ENCODE peak calls at places on chromosome 14, in ten cellular contexts. S is CD8-positive, alpha-beta memory T cell; Q is heart right ventricle; P is cardiac muscle cell; B is tibial artery; M is stomach; H is RWPE2; V is uterus; Z is hepatocyte; O is GM23248. F is an unnamed sample.

GRCh38 chr14:75232597-75232996 is 46.0 kb upstream of the FOS start:
- DNase-seq in S (peak; percentile 35), Q (no peak), P (no peak), B (no peak), M (no peak), H (no peak), V (no peak), Z (no peak), O (no peak), F (no peak)

GRCh38 chr14:21723431-21724045 is 49.9 kb upstream of the OR4E1 start:
- DNase-seq in S (peak; percentile 25), Q (no peak), P (peak; percentile 25), B (no peak), M (no peak), H (peak; percentile 54), V (no peak), Z (peak; percentile 34), O (peak; percentile 4), F (no peak)

GRCh38 chr14:65170768-65171251 is 68.5 kb upstream of the MAX start:
- DNase-seq in S (peak; percentile 6), Q (no peak), P (peak; percentile 88), B (no peak), M (no peak), H (no peak), V (no peak), Z (peak; percentile 84), O (peak; percentile 91), F (no peak)

GRCh38 chr14:61148742-61149350 is 132.3 kb downstream of the TMEM30B start:
- DNase-seq in S (no peak), Q (no peak), P (no peak), B (no peak), M (no peak), H (no peak), V (no peak), Z (no peak), O (no peak), F (no peak)

GRCh38 chr14:102928412-102929348 is 6.2 kb downstream of the AMN start:
- DNase-seq in S (peak; percentile 71), Q (peak; percentile 63), P (peak; percentile 73), B (no peak), M (peak; percentile 87), H (peak; percentile 72), V (peak; percentile 36), Z (peak; percentile 93), O (peak; percentile 55), F (peak; percentile 90)

GRCh38 chr14:77889971-77890442 is 90.1 kb downstream of the ADCK1 start:
- DNase-seq in S (no peak), Q (no peak), P (peak; percentile 93), B (no peak), M (no peak), H (no peak), V (no peak), Z (no peak), O (peak; percentile 88), F (no peak)

GRCh38 chr14:34436118-34436905 is 25.7 kb downstream of the SPTSSA start:
- DNase-seq in S (no peak), Q (no peak), P (peak; percentile 66), B (no peak), M (no peak), H (no peak), V (no peak), Z (peak; percentile 34), O (peak; percentile 72), F (no peak)

GRCh38 chr14:72583316-72584272 is 310.3 kb downstream of the DPF3 start:
- DNase-seq in S (no peak), Q (no peak), P (no peak), B (no peak), M (no peak), H (no peak), V (no peak), Z (no peak), O (no peak), F (no peak)

GRCh38 chr14:21825147-21825743 is 151.6 kb upstream of the OR4E1 start:
- DNase-seq in S (no peak), Q (no peak), P (peak; percentile 21), B (no peak), M (no peak), H (no peak), V (no peak), Z (peak; percentile 30), O (peak; percentile 8), F (no peak)

GRCh38 chr14:52547526-52547925 is 4.8 kb downstream of the TXNDC16 start:
- DNase-seq in S (no peak), Q (no peak), P (no peak), B (no peak), M (no peak), H (no peak), V (no peak), Z (no peak), O (no peak), F (no peak)

GRCh38 chr14:23828001-23828400 is 125.6 kb upstream of the DHRS4 start:
- DNase-seq in S (no peak), Q (no peak), P (no peak), B (no peak), M (no peak), H (no peak), V (no peak), Z (no peak), O (no peak), F (no peak)

GRCh38 chr14:71348817-71349216 is 441.6 kb downstream of the PCNX1 start:
- DNase-seq in S (no peak), Q (no peak), P (no peak), B (no peak), M (no peak), H (no peak), V (no peak), Z (no peak), O (no peak), F (no peak)

GRCh38 chr14:30550335-30550734 is 8.6 kb upstream of the G2E3 start:
- DNase-seq in S (no peak), Q (no peak), P (peak; percentile 20), B (no peak), M (no peak), H (no peak), V (no peak), Z (no peak), O (peak; percentile 47), F (no peak)

GRCh38 chr14:101209594-101209993 is 306.1 kb upstream of the RTL1 start:
- DNase-seq in S (no peak), Q (no peak), P (no peak), B (no peak), M (no peak), H (no peak), V (no peak), Z (no peak), O (no peak), F (no peak)

GRCh38 chr14:50447491-50447890 is 50.8 kb upstream of the CDKL1 start:
- DNase-seq in S (no peak), Q (no peak), P (peak; percentile 20), B (no peak), M (no peak), H (no peak), V (no peak), Z (no peak), O (peak; percentile 30), F (no peak)
- H3K36me3 ChIP-seq in S (peaks cover 9% of the 10 kb centered on the region), Q (peaks cover 97% of the 10 kb centered on the region), P (peaks cover 59% of the 10 kb centered on the region), B (peaks cover 77% of the 10 kb centered on the region), M (peaks cover 18% of the 10 kb centered on the region), H (peaks cover 95% of the 10 kb centered on the region), V (no peaks in the 10 kb centered on the region), Z (no peaks in the 10 kb centered on the region), O (peaks cover 75% of the 10 kb centered on the region), F (peaks cover 6% of the 10 kb centered on the region)

DNA sequence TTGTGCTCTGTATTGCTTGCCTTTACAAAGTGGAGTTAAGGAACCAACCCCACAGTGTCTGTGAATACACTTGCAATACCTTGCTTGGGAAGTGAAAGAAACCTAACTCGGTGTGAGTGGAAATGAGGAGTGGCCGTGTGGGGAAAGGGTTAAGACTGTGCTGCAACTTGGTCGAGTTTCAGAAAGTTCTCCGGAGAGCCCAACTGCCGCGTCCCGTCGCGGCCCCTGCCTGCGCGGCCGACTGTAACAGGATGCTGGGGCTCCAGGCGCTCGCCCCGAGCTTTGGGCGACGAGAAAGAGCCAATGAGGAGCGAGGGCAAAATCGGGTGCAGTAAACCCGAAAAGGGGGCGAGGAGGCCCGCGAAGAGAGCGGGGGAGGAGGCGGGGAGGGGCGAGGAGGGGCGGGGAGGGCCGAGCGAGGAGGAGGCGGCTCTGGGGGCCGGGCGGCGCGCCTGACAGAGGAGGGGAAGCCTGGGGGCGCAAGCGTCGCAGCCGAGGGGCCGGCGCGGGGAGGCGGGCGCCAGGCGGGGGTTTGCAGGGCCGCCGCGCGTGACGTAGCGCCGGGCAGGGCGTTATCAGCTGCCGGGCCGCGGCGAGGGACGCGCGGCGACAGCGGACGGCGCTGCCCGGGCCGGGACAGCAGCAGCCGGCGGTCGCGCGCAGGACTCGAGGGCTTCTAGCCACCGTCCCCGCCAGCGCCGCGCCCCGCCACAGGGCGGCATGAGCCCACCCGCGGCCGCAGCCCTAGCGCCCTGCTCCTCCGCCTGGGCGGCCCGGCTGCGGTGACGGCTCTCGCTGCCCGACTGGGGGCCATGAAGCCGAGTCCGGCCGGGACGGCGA is at the start of gene DACT1:
- DNase-seq in S (no peak), Q (peak; percentile 77), P (peak; percentile 86), B (peak; percentile 81), M (peak; percentile 44), H (no peak), V (peak; percentile 72), Z (peak; percentile 92), O (peak; percentile 86), F (peak; percentile 38)
- H3K27ac ChIP-seq in S (no peak within 1 kb of the TSS), Q (peak within 1 kb of the TSS; percentile 71), P (peak within 1 kb of the TSS; percentile 98), B (peak within 1 kb of the TSS; percentile 91), M (peak within 1 kb of the TSS; percentile 72), H (peak within 1 kb of the TSS; percentile 24), V (peak within 1 kb of the TSS; percentile 86), Z (peak within 1 kb of the TSS; percentile 76), O (peak within 1 kb of the TSS; percentile 88), F (peak within 1 kb of the TSS; percentile 78)

GRCh38 chr14:68686212-68686478 is 106.7 kb downstream of the ZFP36L1 start:
- DNase-seq in S (no peak), Q (no peak), P (no peak), B (no peak), M (no peak), H (no peak), V (no peak), Z (no peak), O (no peak), F (no peak)
- H3K4me1 ChIP-seq in S (peaks cover 51% of the 10 kb centered on the region), Q (peaks cover 47% of the 10 kb centered on the region), P (peaks cover 44% of the 10 kb centered on the region), B (peaks cover 40% of the 10 kb centered on the region), M (peaks cover 38% of the 10 kb centered on the region), H (peaks cover 62% of the 10 kb centered on the region), V (no peaks in the 10 kb centered on the region), Z (peaks cover 51% of the 10 kb centered on the region), O (peaks cover 82% of the 10 kb centered on the region), F (peaks cover 28% of the 10 kb centered on the region)

DNA sequence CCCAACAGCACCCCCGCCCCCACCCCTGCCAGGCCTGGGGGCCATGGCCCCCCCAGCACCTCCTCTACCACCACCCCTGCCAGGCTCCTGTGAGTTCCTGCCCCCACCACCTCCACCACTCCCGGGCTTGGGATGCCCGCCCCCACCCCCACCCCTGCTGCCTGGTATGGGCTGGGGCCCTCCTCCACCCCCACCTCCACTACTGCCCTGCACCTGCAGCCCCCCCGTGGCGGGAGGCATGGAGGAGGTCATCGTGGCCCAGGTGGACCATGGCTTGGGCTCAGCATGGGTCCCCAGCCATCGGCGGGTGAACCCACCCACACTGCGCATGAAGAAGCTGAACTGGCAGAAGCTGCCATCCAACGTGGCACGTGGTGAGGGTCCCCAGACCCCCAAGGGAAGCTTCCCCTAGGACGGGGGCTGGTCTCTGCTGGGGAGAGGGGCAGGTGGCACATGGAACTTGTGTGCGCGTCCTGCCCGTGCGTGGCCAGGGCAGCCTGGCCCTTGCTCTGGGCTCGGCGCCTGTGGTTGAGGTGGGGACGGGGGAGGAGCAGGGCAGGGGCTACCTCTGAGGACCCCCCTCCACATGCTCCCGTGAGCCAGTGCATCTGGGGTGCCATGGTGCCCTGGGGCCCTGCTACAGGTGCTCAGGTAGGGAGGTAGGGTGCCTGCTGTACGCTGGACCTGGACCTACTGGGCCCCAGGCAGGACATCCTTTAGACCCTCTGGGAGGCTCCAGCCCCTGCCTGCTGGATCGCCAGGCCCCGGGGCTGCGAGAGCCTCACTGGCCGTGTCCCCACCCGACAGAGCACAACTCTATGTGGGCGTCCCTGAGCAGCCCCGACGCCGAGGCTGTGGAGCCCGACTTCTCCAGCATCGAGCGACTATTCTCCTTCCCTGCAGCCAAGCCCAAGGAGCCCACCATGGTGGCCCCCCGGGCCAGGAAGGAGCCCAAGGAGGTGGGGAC is 16.1 kb upstream of the ADSS1 start:
- DNase-seq in S (no peak), Q (no peak), P (no peak), B (no peak), M (no peak), H (no peak), V (no peak), Z (no peak), O (no peak), F (no peak)
- H3K36me3 ChIP-seq in S (peaks cover 5% of the 10 kb centered on the region), Q (peaks cover 71% of the 10 kb centered on the region), P (peaks cover 3% of the 10 kb centered on the region), B (peaks cover 77% of the 10 kb centered on the region), M (peaks cover 50% of the 10 kb centered on the region), H (peaks cover 75% of the 10 kb centered on the region), V (no peaks in the 10 kb centered on the region), Z (no peaks in the 10 kb centered on the region), O (no peaks in the 10 kb centered on the region), F (peaks cover 68% of the 10 kb centered on the region)